ENCODE peak calls at places on chromosomes 5 and 9, in seven cellular contexts. L, U, R, P, O, Z and T are unnamed samples.
A peak's percentile ranks its signal among the peaks of the same experiment; 100 is the strongest.

GRCh38 chr5:77311217-77311571 is 100.7 kb downstream of the PDE8B start:
- DNase-seq in P (no peak), O (no peak), Z (no peak), U (no peak), R (no peak), L (no peak), T (no peak)

GRCh38 chr9:107363511-107364182 is 80.6 kb downstream of the RAD23B start:
- DNase-seq in P (peak; percentile 36), Z (no peak), O (no peak), L (no peak), U (no peak), R (peak; percentile 20), T (no peak)

GRCh38 chr9:118170032-118170955 is 466.1 kb downstream of the TLR4 start:
- DNase-seq in Z (no peak), O (no peak), P (peak; percentile 80), U (no peak), R (no peak), L (peak; percentile 58), T (peak; percentile 30)

GRCh38 chr5:138725153-138725884 is 27.9 kb upstream of the CTNNA1 start:
- DNase-seq in P (peak; percentile 97), Z (peak; percentile 3), R (no peak), O (no peak), L (peak; percentile 29), U (no peak), T (peak; percentile 19)

GRCh38 chr5:56161446-56161838 is 71.7 kb downstream of the ANKRD55 start:
- DNase-seq in O (no peak), R (no peak), Z (no peak), L (no peak), P (no peak), U (no peak), T (no peak)

GRCh38 chr5:91103353-91104061 is 279.6 kb downstream of the ARRDC3 start:
- DNase-seq in U (no peak), O (no peak), P (no peak), Z (no peak), L (peak; percentile 10), R (no peak), T (no peak)

GRCh38 chr5:96706433-96707111 is 44.4 kb downstream of the CAST start:
- DNase-seq in Z (no peak), P (no peak), R (no peak), L (no peak), O (no peak), U (no peak), T (no peak)

GRCh38 chr5:124263680-124264491 is 482.6 kb downstream of the ZNF608 start:
- DNase-seq in U (no peak), R (no peak), O (no peak), L (peak; percentile 10), P (peak; percentile 93), Z (no peak), T (peak; percentile 52)

GRCh38 chr5:56534102-56534501 is 281.2 kb upstream of the MAP3K1 start:
- DNase-seq in L (peak; percentile 89), U (no peak), Z (no peak), R (no peak), P (peak; percentile 34), O (no peak), T (no peak)

GRCh38 chr5:91977599-91977998 is 594.5 kb upstream of the ARRDC3 start:
- DNase-seq in Z (no peak), L (no peak), O (no peak), R (no peak), U (no peak), P (peak; percentile 14), T (no peak)

GRCh38 chr5:59097116-59097515 is 514.2 kb downstream of the RAB3C start:
- DNase-seq in U (no peak), R (no peak), Z (no peak), L (no peak), O (no peak), P (no peak), T (no peak)

GRCh38 chr5:37075399-37075950 is 173.7 kb downstream of the CPLANE1 start:
- DNase-seq in L (no peak), R (no peak), O (no peak), P (no peak), U (no peak), Z (no peak), T (no peak)

GRCh38 chr5:37071901-37072581 is 177.1 kb downstream of the CPLANE1 start:
- DNase-seq in O (no peak), Z (no peak), P (no peak), L (no peak), U (no peak), R (no peak), T (peak; percentile 6)

DNA sequence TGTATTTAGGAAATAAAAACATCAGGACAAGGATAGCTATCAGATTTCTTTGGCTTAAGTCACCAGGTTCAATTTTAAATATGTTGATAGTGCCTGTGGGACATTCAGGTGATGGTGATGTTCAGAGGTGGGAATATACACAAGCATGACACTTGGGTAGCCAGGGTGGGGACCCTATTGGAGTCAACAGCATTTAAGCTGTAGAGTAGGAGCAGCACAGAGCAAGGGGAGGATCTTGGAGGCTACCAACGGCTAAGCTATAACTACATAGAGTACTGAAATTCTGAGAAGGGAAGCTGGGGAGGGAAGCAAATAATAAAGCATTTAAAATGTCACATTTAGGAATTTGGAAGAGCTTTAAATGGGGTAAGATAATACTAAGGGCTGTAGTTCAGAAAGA is 177.7 kb downstream of the CPLANE1 start:
- DNase-seq in L (no peak), R (no peak), Z (no peak), P (no peak), O (no peak), U (no peak), T (no peak)
- H3K27ac ChIP-seq in L (no peak overlapping the region), R (no peak overlapping the region), Z (no peak overlapping the region), P (no peak overlapping the region), O (no peak overlapping the region), U (no peak overlapping the region), T (peak overlapping the region; percentile 82)

DNA sequence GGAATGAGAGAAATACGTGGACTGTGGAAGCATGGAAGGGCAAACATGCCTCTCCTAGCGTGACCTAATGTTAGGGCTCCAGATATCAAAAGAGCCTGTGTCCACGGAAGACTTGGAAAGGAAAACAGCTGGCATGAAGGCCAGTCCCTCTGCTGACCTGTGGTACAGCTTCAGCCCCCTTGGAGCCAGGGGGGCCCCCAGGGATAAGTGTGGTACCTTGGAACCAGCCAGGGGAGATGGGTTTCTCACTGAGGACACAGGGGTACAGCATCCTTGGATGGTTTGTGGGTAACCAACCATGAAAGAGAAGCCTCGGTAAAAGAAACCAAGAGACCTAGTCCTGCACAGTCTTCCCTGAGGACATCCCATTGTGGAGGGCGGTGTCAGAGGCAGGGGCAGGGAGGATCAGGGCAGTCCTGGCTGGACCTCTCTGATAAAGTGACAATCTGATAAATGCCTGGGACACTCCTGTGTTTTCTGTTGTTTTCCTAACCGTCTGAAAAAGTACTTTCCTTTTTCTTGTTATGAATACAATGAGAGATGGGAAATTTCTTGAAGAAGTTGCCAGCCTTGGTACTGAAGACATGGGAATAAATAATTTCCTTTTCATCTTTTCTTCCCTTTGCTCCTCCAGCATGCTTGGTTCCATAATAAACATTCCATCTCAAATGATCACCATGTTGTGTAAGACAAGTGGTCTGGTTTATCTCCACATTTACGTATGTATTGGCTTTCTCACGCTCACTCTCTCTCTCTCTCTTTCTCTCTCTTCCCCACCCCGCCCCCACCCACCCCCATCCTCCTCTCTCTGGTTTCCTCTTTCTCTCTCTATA is 102.2 kb downstream of the SUSD1 start:
- DNase-seq in Z (no peak), O (no peak), R (no peak), U (no peak), L (no peak), P (peak; percentile 53), T (no peak)
- H3K27ac ChIP-seq in Z (no peak overlapping the region), O (no peak overlapping the region), R (peak overlapping the region; percentile 70), U (no peak overlapping the region), L (no peak overlapping the region), P (no peak overlapping the region), T (no peak overlapping the region)

GRCh38 chr5:140966293-140967225 is at the start of gene PCDHAC2:
- DNase-seq in L (no peak), Z (no peak), O (no peak), P (peak; percentile 93), U (peak; percentile 55), R (no peak), T (peak; percentile 78)
- H3K27ac ChIP-seq in L (no peak within 1 kb of the TSS), Z (no peak within 1 kb of the TSS), O (no peak within 1 kb of the TSS), P (no peak within 1 kb of the TSS), U (no peak within 1 kb of the TSS), R (peak within 1 kb of the TSS; percentile 46), T (peak within 1 kb of the TSS; percentile 90)

DNA sequence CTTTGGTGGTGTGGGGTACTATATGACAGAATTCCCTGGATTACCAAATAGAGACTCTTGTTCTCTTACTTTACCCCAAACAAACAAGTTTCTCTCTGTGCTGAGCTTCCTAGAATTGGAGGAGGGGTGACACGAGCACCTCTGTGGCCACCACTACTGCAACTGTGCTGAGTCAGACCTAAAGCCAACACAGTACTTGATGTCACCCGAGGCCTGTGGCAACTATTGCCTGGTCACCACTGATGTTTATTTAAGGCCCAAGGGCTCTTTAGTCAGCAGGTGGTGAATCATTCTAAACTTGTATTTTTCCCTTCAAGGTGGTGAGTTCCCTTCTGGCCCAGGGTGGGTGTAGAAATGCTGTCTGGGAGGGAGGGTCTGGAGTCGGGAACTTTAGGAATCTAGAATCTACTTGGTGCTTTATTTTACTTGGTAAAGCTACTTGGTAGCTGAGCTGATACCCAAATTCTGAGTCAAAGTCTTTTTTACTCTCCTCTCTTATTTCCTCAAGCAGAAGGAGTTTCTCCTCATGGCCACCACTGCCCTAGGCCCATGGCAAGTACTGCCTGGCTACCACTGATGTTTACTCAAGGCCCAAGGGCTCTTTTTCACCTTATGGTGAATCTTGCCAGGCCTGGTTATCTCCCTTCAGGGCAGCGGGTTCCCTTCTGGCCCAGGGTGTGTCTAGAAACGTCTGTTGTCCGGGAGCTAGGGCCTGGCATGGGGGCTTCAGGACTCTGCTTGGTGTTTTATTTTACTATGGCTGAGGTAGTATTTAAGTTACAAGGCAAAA is 9.8 kb downstream of the LURAP1L start:
- DNase-seq in U (no peak), O (peak; percentile 90), P (peak; percentile 65), Z (peak; percentile 53), R (no peak), L (no peak), T (no peak)
- H3K27ac ChIP-seq in U (no peak overlapping the region), O (peak overlapping the region; percentile 86), P (no peak overlapping the region), Z (peak overlapping the region; percentile 95), R (peak overlapping the region; percentile 71), L (peak overlapping the region; percentile 83), T (no peak overlapping the region)

DNA sequence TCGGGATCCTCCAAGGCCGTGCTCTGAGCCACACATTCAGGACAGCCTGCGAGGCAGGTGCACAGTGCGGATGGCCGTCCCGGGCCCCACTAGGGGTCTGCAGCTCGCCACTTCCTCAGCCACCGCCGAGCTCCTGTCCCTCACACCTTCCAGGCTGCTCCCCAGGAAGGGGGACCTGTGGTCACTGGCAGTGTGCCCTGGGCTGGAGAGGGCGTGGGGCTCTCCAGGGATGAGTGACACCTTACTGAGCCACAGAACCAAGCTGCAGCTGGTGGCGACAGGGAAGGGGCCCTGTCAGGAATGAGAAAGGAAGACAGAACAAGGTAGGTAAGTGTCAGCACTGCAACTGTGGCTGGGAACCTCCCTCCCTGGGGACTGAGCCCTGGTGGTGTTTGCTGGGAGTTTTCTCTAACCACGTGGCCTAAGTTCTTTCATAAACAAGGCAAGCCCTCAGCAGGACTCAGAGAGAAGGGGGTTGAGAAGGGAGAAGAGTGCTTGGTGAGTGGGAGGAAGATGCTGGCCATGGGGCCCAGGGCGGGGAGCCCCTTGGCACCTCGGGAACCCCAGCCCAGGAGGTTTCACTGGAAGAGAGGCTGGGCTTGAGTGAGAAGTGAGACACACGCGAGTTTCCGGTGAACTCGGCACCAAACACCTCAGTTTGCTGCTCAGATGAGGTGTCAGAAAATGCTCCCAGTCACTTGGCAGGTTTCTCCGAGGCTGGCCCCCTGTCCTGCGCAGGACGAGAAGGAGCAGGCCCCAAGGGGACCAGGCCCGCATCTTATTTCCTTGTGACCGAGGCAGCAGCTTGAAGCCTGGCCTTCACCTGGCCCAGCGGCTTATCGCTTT is 5.2 kb downstream of the IL13 start:
- DNase-seq in L (no peak), P (peak; percentile 46), U (no peak), Z (no peak), R (no peak), O (peak; percentile 69), T (no peak)
- H3K27ac ChIP-seq in L (peak overlapping the region; percentile 28), P (no peak overlapping the region), U (no peak overlapping the region), Z (no peak overlapping the region), R (peak overlapping the region; percentile 37), O (no peak overlapping the region), T (no peak overlapping the region)